ENCODE peak calls at places on chromosomes 7 and 10, in nine cellular contexts. T is PC-9; I is GM10248; U is stimulated activated CD8-positive, alpha-beta memory T cell treated with anti-CD3 and anti-CD28 coated beads, Interleukin-12 subunit alpha, Interleukin-12 subunit beta, amount 100 ng/mL, for 4 hours; X is activated T-cell treated with anti-CD3 and anti-CD28 coated beads for 1 hour; E is activated T-helper 1 cell treated with anti-CD3 and anti-CD28 coated beads, Interleukin-2, amount 50 U/mL, for 16 hours; R is AG10803; M is left ventricle myocardium superior; C is astrocyte of the spinal cord. P is an unnamed sample.

GRCh38 chr10:71980181-71981023 is 16.2 kb downstream of the CHST3 start:
- DNase-seq in T (peak; percentile 20), R (no peak), M (peak; percentile 0), X (no peak), E (no peak), C (no peak), U (no peak), I (no peak), P (peak; percentile 20)

GRCh38 chr10:70603439-70603778 is 868 bp upstream of the PRF1 start:
- DNase-seq in U (peak; percentile 58), E (no peak), T (no peak), X (peak; percentile 22), R (no peak), I (no peak), M (no peak), C (no peak), P (no peak)

GRCh38 chr10:122034149-122034756 is 45.3 kb downstream of the TACC2 start:
- DNase-seq in C (no peak), U (no peak), R (peak; percentile 40), T (peak; percentile 72), M (no peak), X (no peak), E (no peak), I (no peak), P (no peak)

GRCh38 chr10:95121904-95122303 is 52.6 kb upstream of the CYP2C8 start:
- DNase-seq in C (no peak), U (no peak), M (no peak), I (no peak), X (no peak), T (no peak), R (peak; percentile 13), E (no peak), P (no peak)

GRCh38 chr7:116954443-116954838 is 1.1 kb downstream of the ST7 start:
- DNase-seq in I (no peak), E (no peak), X (no peak), R (no peak), U (no peak), C (peak; percentile 17), T (no peak), M (no peak), P (no peak)

GRCh38 chr7:50662059-50662689 is 97.0 kb upstream of the DDC start:
- DNase-seq in U (no peak), C (no peak), M (no peak), I (no peak), R (no peak), E (no peak), X (no peak), T (no peak), P (no peak)

GRCh38 chr10:23351914-23352313 is 7.3 kb upstream of the C10orf67 start:
- DNase-seq in E (no peak), T (peak; percentile 85), U (no peak), M (no peak), R (peak; percentile 58), C (peak; percentile 30), I (no peak), X (no peak), P (no peak)

GRCh38 chr10:34008641-34009040 is 674.2 kb upstream of the NRP1 start:
- DNase-seq in X (no peak), C (no peak), T (no peak), U (no peak), M (no peak), R (no peak), I (no peak), E (no peak), P (no peak)

GRCh38 chr7:10889266-10889898 is 84.3 kb upstream of the PHF14 start:
- DNase-seq in E (no peak), M (no peak), U (no peak), I (peak; percentile 71), R (peak; percentile 50), C (peak; percentile 58), X (peak; percentile 6), T (peak; percentile 50), P (no peak)

GRCh38 chr10:124762281-124762680 is 18.1 kb upstream of the FAM53B start:
- DNase-seq in I (no peak), C (no peak), X (no peak), R (no peak), T (no peak), E (no peak), M (no peak), U (no peak), P (no peak)

GRCh38 chr10:7484456-7485266 is 73.8 kb upstream of the SFMBT2 start:
- DNase-seq in E (peak; percentile 16), X (peak; percentile 33), R (no peak), T (no peak), U (peak; percentile 17), M (no peak), I (peak; percentile 44), C (no peak), P (no peak)

GRCh38 chr7:72710983-72711382 is 117.0 kb downstream of the TYW1B start:
- DNase-seq in E (no peak), C (no peak), I (no peak), U (no peak), R (no peak), T (no peak), M (no peak), X (no peak), P (no peak)

GRCh38 chr7:156034397-156034796 is 222.1 kb upstream of the SHH start:
- DNase-seq in X (no peak), U (no peak), R (no peak), E (no peak), T (no peak), I (no peak), C (no peak), M (no peak), P (no peak)

GRCh38 chr10:84256510-84257342 is 11.9 kb downstream of the RGR start:
- DNase-seq in E (no peak), M (peak; percentile 76), T (no peak), U (peak; percentile 15), R (peak; percentile 38), I (peak; percentile 51), X (peak; percentile 14), C (peak; percentile 42), P (no peak)

GRCh38 chr7:100444311-100445278 is 8.3 kb upstream of the PPP1R35 start:
- DNase-seq in U (no peak), C (peak; percentile 49), T (no peak), E (no peak), R (peak; percentile 65), X (no peak), M (no peak), I (peak; percentile 39), P (no peak)

GRCh38 chr10:119281581-119282071 is 74.3 kb downstream of the GRK5 start:
- DNase-seq in T (no peak), X (no peak), M (peak; percentile 92), U (no peak), C (peak; percentile 45), I (no peak), E (no peak), R (peak; percentile 53), P (peak; percentile 72)

GRCh38 chr10:121864168-121864567 is 63.7 kb downstream of the ATE1 start:
- DNase-seq in C (no peak), R (no peak), U (no peak), X (no peak), I (no peak), T (no peak), M (no peak), E (no peak), P (no peak)

GRCh38 chr7:128742206-128742605 is 3.0 kb downstream of the CALU start:
- DNase-seq in M (no peak), E (no peak), R (peak; percentile 90), I (no peak), X (no peak), T (peak; percentile 46), U (no peak), C (peak; percentile 66), P (no peak)

GRCh38 chr10:8051851-8052257 is 2.6 kb upstream of the GATA3 start:
- DNase-seq in C (no peak), X (no peak), R (no peak), U (no peak), I (no peak), T (no peak), E (no peak), M (no peak), P (no peak)

GRCh38 chr7:103856929-103857328 is 132.5 kb downstream of the RELN start:
- DNase-seq in C (no peak), X (no peak), M (no peak), T (no peak), R (no peak), U (no peak), I (no peak), E (no peak), P (no peak)

GRCh38 chr7:137985897-137986251 is 16.0 kb downstream of the CREB3L2 start:
- DNase-seq in I (peak; percentile 70), C (no peak), U (no peak), E (no peak), R (no peak), X (no peak), M (no peak), T (no peak), P (no peak)

GRCh38 chr10:98380493-98381339 is 34.3 kb downstream of the PYROXD2 start:
- DNase-seq in I (no peak), X (no peak), T (no peak), U (no peak), C (no peak), R (no peak), E (no peak), M (no peak), P (no peak)

GRCh38 chr7:95772298-95772770 is at the start of gene DYNC1I1:
- DNase-seq in M (peak; percentile 91), X (no peak), T (peak; percentile 43), U (no peak), E (no peak), I (peak; percentile 79), R (peak; percentile 46), C (peak; percentile 52), P (peak; percentile 76)

GRCh38 chr7:43646603-43647313 is 63.9 kb downstream of the STK17A start:
- DNase-seq in X (no peak), E (no peak), I (peak; percentile 29), M (no peak), R (peak; percentile 67), T (no peak), C (peak; percentile 56), U (no peak), P (no peak)

GRCh38 chr10:75508239-75508813 is 76.9 kb downstream of the LRMDA start:
- DNase-seq in T (peak; percentile 86), E (no peak), R (peak; percentile 93), M (no peak), I (no peak), X (no peak), C (peak; percentile 81), U (no peak), P (no peak)

GRCh38 chr10:86868353-86868752 is 89.1 kb downstream of the MMRN2 start:
- DNase-seq in X (no peak), E (no peak), U (no peak), R (no peak), I (no peak), C (peak; percentile 64), T (no peak), M (no peak), P (peak; percentile 51)

GRCh38 chr7:121530251-121531174 is 134.4 kb upstream of the FAM3C start:
- DNase-seq in T (peak; percentile 99), U (peak; percentile 38), M (no peak), E (no peak), C (peak; percentile 99), R (peak; percentile 99), X (no peak), I (peak; percentile 54), P (no peak)

GRCh38 chr10:79149662-79150443 is 81.1 kb downstream of the ZMIZ1 start:
- DNase-seq in T (peak; percentile 92), I (peak; percentile 76), C (peak; percentile 65), E (peak; percentile 20), R (peak; percentile 84), U (no peak), X (peak; percentile 20), M (peak; percentile 93), P (peak; percentile 77)

GRCh38 chr10:90871761-90872647 is at the start of gene RPP30:
- DNase-seq in I (peak; percentile 88), E (peak; percentile 62), M (peak; percentile 91), T (peak; percentile 68), C (peak; percentile 87), X (peak; percentile 72), R (peak; percentile 74), U (peak; percentile 64), P (peak; percentile 86)

GRCh38 chr7:151132461-151133205 is 34.9 kb downstream of the GBX1 start:
- DNase-seq in E (no peak), M (peak; percentile 18), I (no peak), U (no peak), R (no peak), C (no peak), X (no peak), T (no peak), P (peak; percentile 9)

GRCh38 chr7:151491859-151492258 is 27.8 kb downstream of the RHEB start:
- DNase-seq in T (peak; percentile 99), M (no peak), I (no peak), X (no peak), R (peak; percentile 95), C (peak; percentile 79), U (no peak), E (no peak), P (no peak)

P was measured in ovary.